ENCODE peak calls at places on chromosomes 7 and 10, in six cellular contexts. Q is breast epithelium; U is CD8-positive, alpha-beta T cell; S is GM13976; M is endothelial cell; H is HCT116. W is an unnamed sample.

GRCh38 chr10:46550076-46550790 is 6.2 kb downstream of the GPRIN2 start:
- DNase-seq in M (peak; percentile 5), Q (peak; percentile 50), U (peak; percentile 49), S (no peak), H (no peak), W (peak; percentile 20)

GRCh38 chr7:112938895-112939588 is 147.6 kb downstream of the GPR85 start:
- DNase-seq in H (no peak), M (peak; percentile 63), Q (peak; percentile 51), U (peak; percentile 62), S (no peak), W (peak; percentile 23)

GRCh38 chr7:158494162-158494586 is 93.4 kb downstream of the PTPRN2 start:
- DNase-seq in M (no peak), S (peak; percentile 55), Q (no peak), H (no peak), U (no peak), W (no peak)

GRCh38 chr7:136146925-136147324 is 169.8 kb upstream of the MTPN start:
- DNase-seq in S (no peak), M (no peak), H (no peak), U (no peak), Q (no peak), W (no peak)

GRCh38 chr10:123496996-123497660 is 169.0 kb upstream of the GPR26 start:
- DNase-seq in U (no peak), S (no peak), H (no peak), Q (no peak), M (no peak), W (no peak)

GRCh38 chr10:100319736-100320135 is 10.3 kb downstream of the PKD2L1 start:
- DNase-seq in Q (no peak), U (no peak), H (no peak), S (no peak), M (no peak), W (no peak)

GRCh38 chr7:159317294-159317693 is 172.6 kb upstream of the VIPR2 start:
- DNase-seq in M (no peak), Q (no peak), H (no peak), S (no peak), U (no peak), W (no peak)

GRCh38 chr7:84302949-84303348 is 108.4 kb upstream of the SEMA3A start:
- DNase-seq in M (no peak), H (no peak), Q (no peak), S (no peak), U (no peak), W (no peak)

GRCh38 chr10:95247881-95248583 is 42.8 kb downstream of the PDLIM1 start:
- DNase-seq in S (no peak), U (no peak), Q (no peak), M (no peak), H (no peak), W (no peak)

GRCh38 chr10:23826399-23826798 is 382.5 kb upstream of the KIAA1217 start:
- DNase-seq in Q (no peak), H (no peak), S (no peak), M (peak; percentile 65), U (no peak), W (no peak)

GRCh38 chr10:48905311-48905710 is 34.3 kb downstream of the LRRC18 start:
- DNase-seq in U (peak; percentile 34), M (no peak), H (no peak), Q (no peak), S (no peak), W (no peak)

GRCh38 chr7:139772837-139773236 is 5.0 kb downstream of the HIPK2 start:
- DNase-seq in H (no peak), M (no peak), S (no peak), Q (no peak), U (no peak), W (no peak)

GRCh38 chr10:21020545-21020944 is 123.4 kb upstream of the NEBL start:
- DNase-seq in Q (no peak), H (peak; percentile 19), U (no peak), S (peak; percentile 39), M (peak; percentile 17), W (no peak)

GRCh38 chr7:45685619-45686240 is 111.6 kb downstream of the ADCY1 start:
- DNase-seq in M (no peak), U (peak; percentile 27), Q (no peak), S (no peak), H (no peak), W (no peak)

GRCh38 chr7:90271753-90272152 is 26.8 kb downstream of the CFAP69 start:
- DNase-seq in S (no peak), Q (no peak), H (no peak), M (no peak), U (no peak), W (no peak)

GRCh38 chr10:76251773-76252617 is 820.6 kb downstream of the LRMDA start:
- DNase-seq in U (no peak), H (no peak), S (no peak), M (no peak), Q (no peak), W (no peak)

GRCh38 chr10:116113721-116114501 is 159.1 kb downstream of the GFRA1 start:
- DNase-seq in Q (no peak), S (no peak), H (no peak), U (no peak), M (no peak), W (no peak)

GRCh38 chr10:110632591-110633215 is 11.4 kb upstream of the RBM20 start:
- DNase-seq in U (no peak), Q (no peak), H (no peak), S (no peak), M (no peak), W (no peak)

DNA sequence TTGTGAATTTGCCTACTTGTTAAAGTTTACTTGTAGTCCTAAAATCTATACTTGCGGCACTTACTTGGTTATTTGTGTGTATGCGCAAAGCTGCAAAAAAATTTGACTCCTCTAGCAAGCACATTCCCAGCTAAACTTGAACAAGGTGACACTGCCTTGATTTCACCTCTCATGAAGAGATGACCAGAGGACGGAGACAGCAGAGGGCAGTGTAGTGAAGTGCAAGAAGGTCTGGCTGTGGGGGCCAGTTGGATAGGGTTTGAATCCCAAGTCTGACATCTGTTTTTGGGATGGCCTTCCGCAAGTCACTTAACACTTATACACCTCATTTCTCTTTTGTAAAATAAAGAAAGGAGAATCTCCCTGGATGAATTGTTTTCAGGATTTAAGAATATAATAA is 15.7 kb downstream of the SLK start:
- DNase-seq in S (no peak), M (peak; percentile 43), Q (no peak), H (peak; percentile 34), U (no peak), W (no peak)
- TF ChIP-seq CTCF in S (peak; percentile 35), M (no peak), Q (no peak), H (peak; percentile 66), U (no peak), W (no peak)

DNA sequence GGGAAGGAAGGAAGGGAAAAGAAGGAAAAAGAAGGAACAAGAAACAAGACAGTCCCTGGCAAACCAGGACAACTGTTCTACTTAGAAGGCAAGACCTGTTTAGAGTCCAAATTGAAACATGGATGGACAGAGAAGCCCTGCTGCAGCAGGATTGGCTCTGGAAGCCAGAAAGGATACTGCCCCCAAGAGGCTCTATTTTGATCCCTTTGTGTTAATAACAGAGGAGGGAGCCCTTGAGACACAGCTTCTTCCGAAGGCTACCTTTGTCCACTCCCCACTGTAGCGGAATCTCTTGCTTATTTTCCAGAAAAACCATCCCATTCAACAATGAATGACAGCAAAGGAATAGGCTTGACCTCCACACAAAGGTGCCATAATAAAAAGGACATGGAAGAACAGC is 120.3 kb upstream of the FOXK1 start:
- DNase-seq in Q (no peak), S (no peak), U (no peak), H (peak; percentile 4), M (no peak), W (no peak)
- TF ChIP-seq CTCF in Q (no peak), S (no peak), U (no peak), H (peak; percentile 30), M (no peak), W (no peak)

DNA sequence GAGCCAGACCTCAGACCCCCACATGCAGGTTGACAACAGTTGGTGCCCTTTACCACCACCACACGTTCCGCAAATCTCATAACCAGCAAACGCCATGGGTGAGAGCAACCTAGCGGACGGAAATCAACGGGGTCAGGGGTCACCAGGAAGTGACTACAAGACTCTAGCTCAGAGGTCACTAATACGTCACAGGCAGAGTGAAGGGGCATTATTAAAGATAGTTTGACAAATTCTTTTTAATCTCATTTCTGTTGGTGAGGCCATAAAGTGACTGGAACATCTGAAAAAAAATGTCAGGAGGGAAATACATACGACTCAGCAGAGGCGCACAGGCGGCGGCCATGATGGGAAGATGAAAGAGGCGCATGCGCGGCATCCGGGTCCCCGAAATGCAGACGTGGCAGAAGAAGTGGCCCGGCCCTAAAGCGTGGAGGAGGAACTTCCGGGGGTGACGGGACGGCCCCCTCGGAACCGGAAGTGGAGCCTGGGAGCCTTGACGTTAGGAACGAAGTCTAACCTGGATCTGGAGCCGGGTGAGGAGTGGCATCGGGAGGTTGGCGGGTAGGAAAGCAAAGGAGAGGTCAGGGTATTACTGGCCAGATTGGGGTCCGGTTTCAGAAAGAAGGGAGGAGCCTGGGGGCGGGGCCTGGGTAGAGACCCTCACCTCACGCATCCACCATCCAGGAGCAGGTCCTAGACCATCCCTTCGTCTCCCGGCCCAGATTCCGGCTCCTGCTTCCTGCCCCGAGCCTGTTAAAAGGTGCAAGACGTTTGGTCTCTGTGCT is at the start of gene SEC24C:
- DNase-seq in H (peak; percentile 93), M (peak; percentile 86), Q (peak; percentile 95), U (peak; percentile 97), S (peak; percentile 93), W (peak; percentile 91)
- TF ChIP-seq CTCF in H (no peak), M (no peak), Q (no peak), U (no peak), S (no peak), W (no peak)

GRCh38 chr7:22853138-22853537 is 30.5 kb upstream of the TOMM7 start:
- DNase-seq in H (no peak), Q (no peak), S (no peak), M (no peak), U (no peak), W (no peak)

GRCh38 chr7:22855049-22855392 is 32.4 kb upstream of the TOMM7 start:
- DNase-seq in H (no peak), S (no peak), M (no peak), Q (no peak), U (no peak), W (no peak)

GRCh38 chr7:22853674-22854157 is 31.1 kb upstream of the TOMM7 start:
- DNase-seq in Q (no peak), S (no peak), H (peak; percentile 54), U (no peak), M (no peak), W (peak; percentile 29)

GRCh38 chr7:22856437-22856836 is 33.8 kb upstream of the TOMM7 start:
- DNase-seq in M (no peak), S (no peak), U (no peak), Q (no peak), H (no peak), W (no peak)

GRCh38 chr7:22854158-22855048 is 31.8 kb upstream of the TOMM7 start:
- DNase-seq in Q (peak; percentile 66), S (peak; percentile 96), H (peak; percentile 80), U (peak; percentile 85), M (peak; percentile 52), W (peak; percentile 78)
- TF ChIP-seq CTCF in Q (no peak), S (no peak), H (no peak), U (peak; percentile 65), M (peak; percentile 89), W (peak; percentile 4)

DNA sequence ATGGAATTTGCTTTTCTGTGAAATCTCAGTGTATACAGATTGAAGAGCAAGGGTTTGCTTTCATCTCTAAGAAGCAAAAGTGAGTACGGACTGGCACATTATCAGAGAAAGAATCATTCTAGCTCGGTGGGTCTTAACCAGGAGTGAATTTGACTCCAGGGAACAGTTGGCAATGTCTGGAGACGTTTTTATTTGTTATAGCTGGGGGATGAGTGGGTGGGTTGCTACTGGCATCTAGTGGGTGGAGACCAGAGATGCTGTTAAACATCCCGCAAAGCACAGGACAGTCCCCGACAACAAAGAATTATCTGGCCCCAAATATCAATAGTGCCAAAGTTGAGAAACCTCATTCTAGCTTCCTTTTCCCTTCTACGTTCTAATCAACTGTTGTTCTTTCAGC is 43.8 kb upstream of the ATRNL1 start:
- DNase-seq in S (no peak), M (no peak), H (no peak), U (no peak), Q (no peak), W (no peak)
- TF ChIP-seq CTCF in S (no peak), M (no peak), H (no peak), U (no peak), Q (no peak), W (no peak)

W was measured in omental fat pad.